ENCODE peak calls at places on chromosomes 1 and 21, in ten cellular contexts. Q is Caki2; T is brain pericyte; L is nephron progenitor cell; E is EH; O is T-helper 2 cell; C is mesendoderm; Z is HCEC 1CT; K is hepatic stellate cell; P is CD8-positive, alpha-beta T cell. W is an unnamed sample.

GRCh38 chr1:89780721-89781120 is 40.1 kb upstream of the LRRC8D start:
- DNase-seq in K (peak; percentile 17), C (peak; percentile 40), Z (peak; percentile 65), O (peak; percentile 81), Q (peak; percentile 40), E (peak; percentile 67), L (no peak), T (no peak), P (no peak), W (peak; percentile 37)

GRCh38 chr1:29269356-29269755 is 33.0 kb downstream of the PTPRU start:
- DNase-seq in E (no peak), Z (no peak), C (no peak), O (no peak), P (no peak), K (no peak), T (no peak), Q (no peak), L (no peak), W (no peak)

GRCh38 chr21:42063578-42064521 is 7.3 kb upstream of the UMODL1 start:
- DNase-seq in Q (no peak), P (peak; percentile 72), O (peak; percentile 79), E (no peak), C (no peak), K (no peak), T (no peak), Z (no peak), L (no peak), W (peak; percentile 75)

GRCh38 chr1:197761654-197762053 is 13.6 kb downstream of the DENND1B start:
- DNase-seq in T (no peak), L (no peak), P (no peak), E (no peak), O (peak; percentile 91), Q (no peak), C (no peak), K (no peak), Z (no peak), W (no peak)

GRCh38 chr1:177800386-177801058 is 169.3 kb downstream of the SEC16B start:
- DNase-seq in L (no peak), P (no peak), Q (no peak), T (no peak), Z (peak; percentile 78), O (peak; percentile 25), C (no peak), K (no peak), E (peak; percentile 50), W (no peak)

GRCh38 chr21:42232176-42232825 is 13.4 kb downstream of the ABCG1 start:
- DNase-seq in T (no peak), O (peak; percentile 73), L (no peak), Z (no peak), Q (no peak), P (peak; percentile 47), C (no peak), K (no peak), E (no peak), W (no peak)

GRCh38 chr1:236998571-236998970 is 5.7 kb downstream of the MT1HL1 start:
- DNase-seq in T (no peak), O (no peak), Q (no peak), Z (no peak), K (no peak), E (no peak), P (no peak), L (no peak), C (no peak), W (no peak)

GRCh38 chr1:18743233-18743632 is 112.6 kb downstream of the PAX7 start:
- DNase-seq in P (no peak), Q (no peak), L (no peak), K (no peak), C (peak; percentile 64), O (no peak), E (no peak), Z (no peak), T (no peak), W (no peak)

GRCh38 chr1:198959032-198959431 is 320.2 kb downstream of the PTPRC start:
- DNase-seq in C (no peak), E (no peak), Z (no peak), T (no peak), K (no peak), Q (no peak), O (peak; percentile 87), P (no peak), L (no peak), W (peak; percentile 6)

GRCh38 chr1:36094621-36095061 is 5.9 kb downstream of the ADPRS start:
- DNase-seq in Q (no peak), K (no peak), P (no peak), C (no peak), Z (no peak), E (no peak), T (no peak), L (no peak), O (no peak), W (no peak)

GRCh38 chr1:23524716-23525401 is 6.2 kb downstream of the E2F2 start:
- DNase-seq in K (no peak), L (no peak), T (no peak), Q (no peak), C (no peak), E (no peak), P (peak; percentile 48), Z (no peak), O (peak; percentile 67), W (peak; percentile 26)

GRCh38 chr21:37155216-37155615 is 82.2 kb downstream of the TTC3 start:
- DNase-seq in K (no peak), E (peak; percentile 88), Q (no peak), Z (no peak), C (no peak), O (no peak), L (no peak), T (no peak), P (no peak), W (no peak)

GRCh38 chr1:230711245-230711644 is 2.7 kb downstream of the AGT start:
- DNase-seq in P (no peak), Z (no peak), K (no peak), E (no peak), T (no peak), L (no peak), O (no peak), Q (no peak), C (no peak), W (no peak)

GRCh38 chr1:157090196-157090647 is 9.4 kb downstream of the ETV3L start:
- DNase-seq in L (peak; percentile 95), K (peak; percentile 85), E (peak; percentile 83), T (peak; percentile 42), C (peak; percentile 88), Q (peak; percentile 53), O (peak; percentile 68), P (peak; percentile 81), Z (peak; percentile 70), W (peak; percentile 89)

GRCh38 chr1:33078030-33078591 is 2.8 kb upstream of the AZIN2 start:
- DNase-seq in O (no peak), L (no peak), C (no peak), P (no peak), E (no peak), Q (no peak), T (no peak), Z (no peak), K (no peak), W (no peak)

GRCh38 chr21:36478207-36478701 is 1.7 kb downstream of the CLDN14 start:
- DNase-seq in K (peak; percentile 85), C (peak; percentile 52), E (peak; percentile 96), O (peak; percentile 92), P (no peak), Q (peak; percentile 44), Z (peak; percentile 75), T (no peak), L (no peak), W (no peak)